ENCODE peak calls at places on chromosomes 1 and 21, in eight cellular contexts. D, F, S, X, W, E, Z and T are unnamed samples.

GRCh38 chr1:35929730-35930592 is 944 bp upstream of the AGO3 start:
- DNase-seq in F (peak), D (peak), S (peak), Z (no peak), X (peak), W (peak), E (peak), T (no peak)

GRCh38 chr1:74799119-74799518 is 66.2 kb downstream of the TYW3 start:
- DNase-seq in X (no peak), E (no peak), W (no peak), D (no peak), S (no peak), F (no peak), Z (no peak), T (no peak)

GRCh38 chr1:43779266-43779665 is 71.9 kb downstream of the ST3GAL3 start:
- DNase-seq in S (no peak), F (no peak), X (no peak), D (no peak), E (no peak), W (no peak), Z (no peak), T (no peak)

GRCh38 chr21:16071082-16071481 is 341.3 kb downstream of the USP25 start:
- DNase-seq in Z (no peak), F (no peak), X (peak), E (no peak), W (no peak), S (no peak), D (no peak), T (no peak)

GRCh38 chr1:92538413-92539061 is 51.8 kb upstream of the GFI1 start:
- DNase-seq in S (no peak), X (no peak), Z (no peak), W (peak), F (no peak), E (no peak), D (no peak), T (no peak)

GRCh38 chr1:45859221-45859620 is 55.8 kb downstream of the MAST2 start:
- DNase-seq in Z (no peak), F (no peak), D (no peak), E (no peak), W (no peak), S (no peak), X (no peak), T (no peak)

GRCh38 chr1:15094719-15095491 is 58.6 kb upstream of the TMEM51 start:
- DNase-seq in D (no peak), Z (no peak), S (no peak), F (no peak), W (no peak), X (no peak), E (no peak), T (no peak)

GRCh38 chr1:25649041-25649440 is 32.5 kb downstream of the MAN1C1 start:
- DNase-seq in F (no peak), Z (no peak), X (no peak), E (no peak), S (no peak), W (no peak), D (no peak), T (no peak)

GRCh38 chr1:21868482-21868881 is 56.4 kb downstream of the LDLRAD2 start:
- DNase-seq in S (no peak), F (peak), W (no peak), X (no peak), E (no peak), D (no peak), Z (no peak), T (no peak)

GRCh38 chr1:200704991-200705390 is 33.7 kb upstream of the CAMSAP2 start:
- DNase-seq in E (no peak), D (no peak), S (no peak), F (no peak), X (no peak), W (no peak), Z (no peak), T (no peak)

GRCh38 chr1:154407021-154407865 is 2.1 kb downstream of the IL6R start:
- DNase-seq in E (peak), Z (no peak), S (peak), D (no peak), F (no peak), W (no peak), X (no peak), T (no peak)

GRCh38 chr1:193406901-193407300 is 220.5 kb upstream of the B3GALT2 start:
- DNase-seq in F (no peak), E (peak), D (no peak), W (peak), Z (peak), S (no peak), X (no peak), T (no peak)

GRCh38 chr1:31344503-31344902 is 28.4 kb downstream of the FABP3 start:
- DNase-seq in F (no peak), W (no peak), S (no peak), Z (no peak), D (no peak), E (no peak), X (no peak), T (no peak)

GRCh38 chr1:1874901-1875300 is 16.0 kb downstream of the GNB1 start:
- DNase-seq in W (no peak), E (no peak), Z (no peak), D (no peak), F (no peak), S (no peak), X (no peak), T (no peak)

GRCh38 chr1:61081135-61081636 is 1.2 kb upstream of the NFIA start:
- DNase-seq in X (no peak), D (no peak), Z (no peak), F (no peak), S (no peak), E (no peak), W (no peak), T (no peak)

GRCh38 chr1:185388815-185389214 is 71.8 kb upstream of the IVNS1ABP start:
- DNase-seq in E (no peak), S (no peak), X (no peak), F (no peak), Z (no peak), W (no peak), D (no peak), T (no peak)

GRCh38 chr1:79711001-79711431 is 704.5 kb upstream of the ADGRL4 start:
- DNase-seq in E (peak), X (no peak), Z (no peak), D (no peak), S (no peak), F (no peak), W (peak), T (no peak)

GRCh38 chr21:39182484-39183271 is 573 bp downstream of the PSMG1 start:
- DNase-seq in X (no peak), F (no peak), W (peak), D (no peak), S (peak), E (no peak), Z (peak), T (no peak)

GRCh38 chr21:36193200-36193599 is 36.6 kb downstream of the DOP1B start:
- DNase-seq in F (no peak), X (no peak), S (no peak), E (no peak), Z (no peak), W (no peak), D (no peak), T (no peak)

GRCh38 chr1:88878731-88879130 is 12.6 kb downstream of the GTF2B start:
- DNase-seq in E (no peak), F (no peak), S (no peak), X (no peak), D (no peak), Z (no peak), W (no peak), T (no peak)

GRCh38 chr1:156146006-156146748 is 7.2 kb upstream of the SEMA4A start:
- DNase-seq in X (no peak), S (peak), E (peak), Z (peak), W (peak), D (no peak), F (no peak), T (peak)

GRCh38 chr21:36330904-36331303 is 10.9 kb downstream of the MORC3 start:
- DNase-seq in D (peak), E (peak), W (peak), X (no peak), S (no peak), Z (peak), F (peak), T (no peak)

GRCh38 chr1:31063636-31064035 is 1.9 kb downstream of the PUM1 start:
- DNase-seq in S (no peak), W (peak), F (no peak), Z (no peak), X (no peak), E (peak), D (no peak), T (no peak)

GRCh38 chr1:77104672-77105071 is 114.6 kb downstream of the PIGK start:
- DNase-seq in W (no peak), F (no peak), Z (no peak), S (no peak), D (no peak), X (no peak), E (no peak), T (no peak)

GRCh38 chr1:32208891-32209309 is at the start of gene DCDC2B:
- DNase-seq in X (no peak), Z (peak), F (no peak), S (no peak), D (no peak), W (peak), E (no peak), T (no peak)

GRCh38 chr1:151542710-151543129 is 2.6 kb downstream of the TUFT1 start:
- DNase-seq in X (peak), E (no peak), D (no peak), F (no peak), S (no peak), W (peak), Z (peak), T (no peak)

GRCh38 chr1:29822895-29823294 is 586.6 kb downstream of the PTPRU start:
- DNase-seq in S (no peak), Z (no peak), F (no peak), X (no peak), E (no peak), D (no peak), W (no peak), T (no peak)

GRCh38 chr1:27009601-27010197 is 3.0 kb downstream of the TENT5B start:
- DNase-seq in E (no peak), S (no peak), F (no peak), D (no peak), Z (peak), W (no peak), X (no peak), T (peak)

GRCh38 chr1:223714849-223715709 is 2.7 kb downstream of the CAPN2 start:
- DNase-seq in E (no peak), W (peak), F (no peak), X (no peak), S (no peak), D (no peak), Z (peak), T (no peak)

GRCh38 chr1:206534552-206534951 is 27.2 kb downstream of the RASSF5 start:
- DNase-seq in Z (no peak), D (no peak), X (no peak), E (no peak), F (no peak), S (no peak), W (no peak), T (no peak)

GRCh38 chr1:154759196-154759595 is 110.9 kb downstream of the KCNN3 start:
- DNase-seq in F (no peak), Z (no peak), W (no peak), X (peak), E (no peak), S (no peak), D (no peak), T (no peak)

GRCh38 chr1:32729254-32730046 is 26.9 kb upstream of the SYNC start:
- DNase-seq in Z (peak), E (no peak), W (no peak), D (no peak), F (no peak), S (no peak), X (no peak), T (no peak)

GRCh38 chr1:83996621-83997020 is 2.3 kb downstream of the TTLL7 start:
- DNase-seq in D (no peak), Z (no peak), E (no peak), S (no peak), W (peak), X (no peak), F (no peak), T (no peak)

GRCh38 chr1:229297746-229298145 is 26.8 kb downstream of the RAB4A start:
- DNase-seq in S (no peak), F (no peak), E (no peak), W (no peak), Z (no peak), X (no peak), D (no peak), T (no peak)

GRCh38 chr1:59685666-59686065 is 129.1 kb upstream of the HOOK1 start:
- DNase-seq in S (no peak), E (no peak), X (no peak), W (no peak), Z (no peak), F (no peak), D (no peak), T (no peak)

GRCh38 chr1:38835230-38835827 is 24.2 kb downstream of the RRAGC start:
- DNase-seq in X (no peak), D (peak), Z (peak), S (no peak), F (peak), W (peak), E (peak), T (peak)

GRCh38 chr21:41759214-41759840 is 7.5 kb downstream of the RIPK4 start:
- DNase-seq in E (no peak), S (no peak), Z (no peak), F (no peak), X (no peak), W (no peak), D (no peak), T (no peak)

GRCh38 chr1:31951276-31951675 is 13.1 kb upstream of the PTP4A2 start:
- DNase-seq in F (no peak), S (no peak), E (no peak), D (no peak), X (no peak), W (no peak), Z (no peak), T (no peak)

GRCh38 chr21:14058566-14058965 is 152.2 kb downstream of the LIPI start:
- DNase-seq in W (no peak), D (no peak), E (no peak), X (no peak), Z (no peak), S (no peak), F (no peak), T (peak)

DNA sequence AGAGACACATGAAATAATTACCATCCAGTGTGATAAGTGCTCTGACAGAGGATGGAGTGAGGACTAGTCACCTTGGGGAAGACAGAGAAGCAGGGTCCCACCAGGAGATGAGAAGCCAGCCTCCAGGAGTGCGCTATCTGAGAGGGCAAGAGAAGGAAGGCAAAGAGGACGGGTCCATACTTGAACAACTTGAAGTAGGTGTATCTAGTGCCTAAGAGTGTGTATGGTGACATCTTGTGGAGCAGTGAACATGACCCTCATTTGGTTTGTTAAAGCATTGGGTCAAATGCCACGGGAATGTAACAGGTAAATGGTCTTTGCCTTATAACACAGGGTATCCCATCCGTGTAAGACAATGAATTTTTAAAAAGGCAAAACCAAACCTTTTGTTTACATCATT is 39.8 kb downstream of the MRPL39 start:
- DNase-seq in X (no peak), W (no peak), Z (no peak), S (no peak), D (no peak), E (no peak), F (no peak), T (no peak)
- TF ChIP-seq CTCF in X (no peak), W (no peak), Z (no peak), S (no peak), D (no peak), E (no peak), F (no peak), T (no peak)

GRCh38 chr1:5597991-5598823 is 394.0 kb downstream of the NPHP4 start:
- DNase-seq in Z (peak), E (peak), D (no peak), F (no peak), W (no peak), X (no peak), S (no peak), T (no peak)
- TF ChIP-seq CTCF in Z (no peak), E (peak), D (no peak), F (peak), W (no peak), X (no peak), S (no peak), T (no peak)

GRCh38 chr1:112956503-112957132 is 622 bp upstream of the SLC16A1 start:
- DNase-seq in F (no peak), E (peak), X (no peak), W (no peak), Z (no peak), S (peak), D (no peak), T (peak)
- TF ChIP-seq CTCF in F (no peak), E (peak), X (peak), W (no peak), Z (no peak), S (no peak), D (no peak), T (no peak)

GRCh38 chr1:110650623-110651022 is 24.1 kb downstream of the KCNA3 start:
- DNase-seq in D (no peak), F (no peak), X (no peak), Z (no peak), S (no peak), W (no peak), E (no peak), T (no peak)
- TF ChIP-seq CTCF in D (no peak), F (no peak), X (no peak), Z (no peak), S (no peak), W (no peak), E (no peak), T (no peak)

GRCh38 chr1:34758751-34759150 is 789 bp upstream of the GJB4 start:
- DNase-seq in F (no peak), S (no peak), D (no peak), Z (no peak), X (no peak), E (no peak), W (no peak), T (no peak)

GRCh38 chr1:34757386-34757785 is 2.2 kb upstream of the GJB4 start:
- DNase-seq in X (no peak), E (no peak), W (no peak), S (no peak), D (no peak), F (no peak), Z (no peak), T (no peak)

GRCh38 chr1:34761176-34761761 is 1.7 kb downstream of the GJB4 start:
- DNase-seq in F (no peak), D (no peak), E (no peak), X (no peak), Z (no peak), W (no peak), S (no peak), T (peak)

GRCh38 chr1:34761776-34762307 is 2.3 kb downstream of the GJB4 start:
- DNase-seq in D (no peak), Z (no peak), E (no peak), S (no peak), X (no peak), F (no peak), W (no peak), T (no peak)

DNA sequence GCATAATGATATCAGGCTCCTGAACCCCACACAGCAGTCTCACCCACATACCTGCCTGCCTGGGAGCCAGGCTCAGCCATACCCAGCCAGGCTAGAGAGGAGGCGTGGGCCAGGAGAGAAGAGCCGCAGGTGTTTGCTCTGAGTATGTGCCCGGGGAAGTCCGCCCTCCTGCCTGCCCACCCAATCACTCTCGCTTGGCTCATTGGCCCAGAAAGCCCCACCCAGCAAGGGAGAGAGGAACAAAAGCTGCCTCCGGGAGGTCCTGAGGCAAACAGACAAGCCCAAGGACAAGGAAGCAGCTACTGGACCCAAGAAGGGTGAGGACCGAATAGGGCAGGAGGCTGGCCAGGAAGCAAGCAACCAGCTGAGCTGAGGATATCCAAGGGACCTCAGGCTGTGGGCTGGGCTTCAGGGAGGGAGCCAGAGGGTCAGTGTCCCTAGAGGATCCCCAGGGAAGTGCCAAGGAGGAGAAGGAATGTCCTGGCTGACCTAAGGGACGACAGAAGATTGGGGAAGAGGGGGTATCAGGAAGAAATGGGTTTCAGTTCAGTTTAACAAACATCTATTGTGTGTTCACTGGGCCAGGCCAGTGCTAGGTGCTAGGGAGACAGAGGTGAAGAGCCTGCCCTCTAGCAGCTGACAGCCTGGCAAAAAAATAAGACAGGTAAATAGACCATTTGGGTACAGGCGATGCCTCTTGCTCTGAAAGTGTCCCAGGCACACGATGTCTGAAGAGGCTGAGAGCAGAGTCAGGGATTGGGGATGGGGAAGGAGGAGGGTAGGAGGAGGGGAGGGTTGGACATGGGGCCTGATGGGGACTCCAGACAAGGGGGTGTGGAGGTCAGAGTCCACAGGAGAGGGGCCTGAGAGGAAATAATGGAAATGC is at the start of gene GJB4:
- DNase-seq in S (no peak), Z (no peak), W (no peak), X (no peak), D (no peak), F (no peak), E (no peak), T (no peak)
- TF ChIP-seq CTCF in S (no peak), Z (no peak), W (no peak), X (no peak), D (no peak), F (no peak), E (no peak), T (no peak)

GRCh38 chr1:116460748-116461376 is 87.8 kb downstream of the ATP1A1 start:
- DNase-seq in S (no peak), F (no peak), X (no peak), Z (no peak), E (no peak), W (no peak), D (no peak), T (no peak)
- TF ChIP-seq CTCF in S (no peak), F (no peak), X (no peak), Z (no peak), E (no peak), W (no peak), D (no peak), T (no peak)

GRCh38 chr1:219732814-219733491 is 120.0 kb upstream of the ZC3H11B start:
- DNase-seq in D (no peak), W (no peak), X (no peak), S (no peak), Z (no peak), F (no peak), E (no peak), T (no peak)

GRCh38 chr1:219726480-219727272 is 113.8 kb upstream of the ZC3H11B start:
- DNase-seq in S (no peak), W (no peak), E (peak), F (no peak), X (no peak), Z (no peak), D (no peak), T (no peak)

GRCh38 chr1:219733511-219733910 is 120.6 kb upstream of the ZC3H11B start:
- DNase-seq in S (no peak), Z (no peak), W (no peak), D (no peak), E (no peak), F (no peak), X (no peak), T (no peak)

GRCh38 chr1:219731771-219732170 is 118.9 kb upstream of the ZC3H11B start:
- DNase-seq in W (no peak), F (no peak), X (no peak), E (no peak), D (no peak), S (no peak), Z (no peak), T (no peak)
- TF ChIP-seq CTCF in W (no peak), F (no peak), X (no peak), E (no peak), D (no peak), S (no peak), Z (no peak), T (no peak)